ENCODE peak calls at places on chromosomes 5 and 9, in seven cellular contexts. R is breast epithelium, M is HCT116, E is HepG2, Q is GM12892, U is suprapubic skin, D is K562. N is an unnamed sample.

GRCh38 chr5:94440015-94440414 is 178.4 kb downstream of the KIAA0825 start:
- DNase-seq in R (no peak), M (no peak), E (no peak), Q (no peak), U (no peak), D (no peak), N (no peak)

GRCh38 chr9:94952553-94953373 is 226.3 kb downstream of the AOPEP start:
- DNase-seq in R (no peak), M (no peak), E (no peak), Q (no peak), U (no peak), D (no peak), N (no peak)

GRCh38 chr9:98899399-98900056 is 44.2 kb upstream of the COL15A1 start:
- DNase-seq in R (no peak), M (no peak), E (no peak), Q (no peak), U (no peak), D (no peak), N (no peak)

GRCh38 chr9:652896-653295 is 188.6 kb upstream of the DMRT1 start:
- DNase-seq in R (no peak), M (no peak), E (no peak), Q (no peak), U (no peak), D (no peak), N (no peak)

GRCh38 chr9:112310826-112311225 is 22.6 kb downstream of the PTBP3 start:
- DNase-seq in R (no peak), M (no peak), E (no peak), Q (no peak), U (no peak), D (no peak), N (no peak)

GRCh38 chr9:24487250-24487861 is 58.3 kb downstream of the IZUMO3 start:
- DNase-seq in R (no peak), M (no peak), E (no peak), Q (no peak), U (no peak), D (no peak), N (no peak)

GRCh38 chr5:78675956-78676727 is 27.6 kb upstream of the LHFPL2 start:
- DNase-seq in R (no peak), M (no peak), E (no peak), Q (no peak), U (no peak), D (no peak), N (no peak)

GRCh38 chr9:34553511-34554021 is 30.8 kb upstream of the ENHO start:
- DNase-seq in R (no peak), M (no peak), E (no peak), Q (no peak), U (no peak), D (no peak), N (peak; percentile 64)

GRCh38 chr5:125683669-125684068 is 739.5 kb upstream of the GRAMD2B start:
- DNase-seq in R (no peak), M (no peak), E (no peak), Q (no peak), U (no peak), D (no peak), N (no peak)

GRCh38 chr5:96652769-96653455 is 9.3 kb upstream of the CAST start:
- DNase-seq in R (no peak), M (no peak), E (no peak), Q (no peak), U (no peak), D (no peak), N (no peak)

GRCh38 chr9:70136632-70137031 is 93.0 kb downstream of the MAMDC2 start:
- DNase-seq in R (no peak), M (no peak), E (no peak), Q (no peak), U (no peak), D (no peak), N (no peak)

GRCh38 chr9:133188006-133188842 is 20.8 kb downstream of the OBP2B start:
- DNase-seq in R (no peak), M (peak; percentile 39), E (peak; percentile 42), Q (no peak), U (no peak), D (peak; percentile 63), N (peak; percentile 54)

GRCh38 chr9:76916231-76916630 is 10.3 kb upstream of the PRUNE2 start:
- DNase-seq in R (no peak), M (no peak), E (no peak), Q (no peak), U (no peak), D (no peak), N (no peak)

GRCh38 chr5:112154940-112155686 is 264.0 kb downstream of the EPB41L4A start:
- DNase-seq in R (no peak), M (no peak), E (no peak), Q (no peak), U (no peak), D (no peak), N (no peak)

GRCh38 chr5:66840527-66841013 is 244.4 kb downstream of the MAST4 start:
- DNase-seq in R (no peak), M (no peak), E (peak; percentile 29), Q (peak; percentile 15), U (no peak), D (no peak), N (no peak)

GRCh38 chr5:40828021-40828631 is 6.9 kb downstream of the RPL37 start:
- DNase-seq in R (no peak), M (no peak), E (no peak), Q (no peak), U (no peak), D (no peak), N (no peak)
- TF ChIP-seq POLR2A in R (no peak), M (no peak), E (no peak), Q (no peak), U (no peak), D (peak; percentile 40), N (no peak)

DNA sequence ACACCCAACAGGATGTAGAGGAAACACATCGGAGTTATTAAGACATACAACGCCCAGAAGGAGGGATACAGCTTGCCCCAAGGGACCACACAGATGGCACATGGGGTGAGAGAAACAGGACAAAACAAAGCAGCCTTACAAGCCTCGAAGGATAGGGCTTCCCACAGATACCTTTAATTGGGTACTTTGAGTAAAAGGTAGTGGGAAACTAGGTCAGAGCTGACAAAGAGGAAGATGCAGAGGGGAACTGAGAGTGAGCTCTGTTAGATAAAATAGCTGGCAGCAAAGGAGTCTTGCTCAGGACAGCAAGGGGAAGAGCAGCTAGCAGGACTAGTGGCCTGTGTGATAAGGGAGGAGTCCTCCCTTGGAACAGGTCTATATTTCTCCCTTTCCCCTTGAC is 48.2 kb downstream of the OTP start:
- DNase-seq in R (no peak), M (no peak), E (no peak), Q (no peak), U (no peak), D (no peak), N (no peak)
- TF ChIP-seq POLR2AphosphoS5 in R (no peak), M (no peak), E (no peak), Q (no peak), U (no peak), D (no peak), N (no peak)

GRCh38 chr9:7615344-7615743 is 184.2 kb downstream of the DMAC1 start:
- DNase-seq in R (no peak), M (no peak), E (no peak), Q (no peak), U (no peak), D (no peak), N (no peak)
- TF ChIP-seq POLR2A in R (no peak), M (no peak), E (no peak), Q (no peak), U (no peak), D (no peak), N (no peak)

DNA sequence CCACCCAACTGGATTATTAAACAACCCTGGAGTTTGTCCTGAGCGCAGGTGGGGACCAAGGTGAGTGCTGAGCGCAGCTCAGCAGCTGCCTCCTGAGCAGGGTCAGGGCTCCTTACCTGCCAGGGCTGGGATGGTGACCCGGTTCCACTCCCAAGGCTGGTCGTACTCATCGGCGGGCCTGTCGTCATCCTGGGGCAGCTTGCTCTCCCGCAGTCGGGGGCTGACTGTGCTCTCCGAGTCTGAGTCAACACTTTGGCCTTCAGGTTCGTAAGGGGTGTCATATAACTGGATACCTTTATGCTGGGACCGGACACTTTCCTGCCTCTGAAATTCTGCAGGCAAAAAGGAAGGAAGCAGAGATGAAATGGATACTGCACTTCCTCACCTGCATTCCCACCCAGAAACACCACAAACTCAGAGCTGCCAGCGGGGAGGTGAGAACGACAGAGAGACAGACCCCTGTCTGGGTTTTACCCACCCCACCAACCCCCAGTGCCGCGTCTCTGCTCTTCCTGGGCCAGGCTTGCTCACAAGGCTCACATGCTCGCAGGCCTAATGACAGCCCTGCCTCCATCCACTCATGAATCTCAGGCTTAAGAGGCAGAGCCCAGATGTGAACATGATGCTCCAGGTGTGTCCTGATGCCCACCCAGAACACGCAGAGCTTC is 70.7 kb upstream of the SLC25A51 start:
- DNase-seq in R (no peak), M (no peak), E (no peak), Q (no peak), U (no peak), D (no peak), N (peak; percentile 42)
- TF ChIP-seq POLR2AphosphoS5 in R (no peak), M (no peak), E (no peak), Q (no peak), U (no peak), D (no peak), N (no peak)

GRCh38 chr5:31719988-31720387 is 81.1 kb downstream of the PDZD2 start:
- DNase-seq in R (no peak), M (no peak), E (no peak), Q (no peak), U (peak; percentile 11), D (peak; percentile 20), N (no peak)
- TF ChIP-seq POLR2A in R (no peak), M (no peak), E (no peak), Q (no peak), U (no peak), D (no peak), N (no peak)

DNA sequence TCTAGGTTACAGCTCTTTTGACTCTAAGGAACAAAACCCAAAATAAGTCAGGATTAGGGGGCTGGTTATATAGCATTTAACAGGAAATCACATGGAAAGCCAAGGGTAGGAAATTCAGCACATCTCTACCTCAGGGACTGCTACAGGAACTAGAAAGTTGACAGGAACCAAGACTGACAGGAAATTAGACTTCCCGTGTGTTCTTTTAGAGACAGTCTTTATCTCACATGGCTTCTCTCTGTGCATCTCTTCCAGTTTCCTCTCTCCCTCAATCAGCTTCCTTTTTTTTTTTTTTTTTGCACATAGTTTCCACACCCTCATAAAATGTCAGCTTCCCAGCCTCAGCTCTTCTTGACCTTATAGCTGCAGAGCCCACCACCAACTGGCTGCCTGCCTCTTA is 4.8 kb downstream of the RECK start:
- DNase-seq in R (no peak), M (no peak), E (no peak), Q (no peak), U (no peak), D (no peak), N (no peak)
- TF ChIP-seq POLR2AphosphoS5 in R (no peak), M (no peak), E (no peak), Q (no peak), U (no peak), D (no peak), N (no peak)

N was measured in spleen.